ENCODE peak calls at places on chromosomes 16 and 17, in nine cellular contexts. A is BJ, F is NCI-H524 treated with DMSO at 0.1 percent for 48 hours, M is GM12865, H is anterior cingulate cortex, Y is globus pallidus, U is NCI-H460, S is NCI-H774, E is hippocampal formation. N is an unnamed sample.

GRCh38 chr17:37490022-37490587 is 414 bp downstream of the DUSP14 start:
- DNase-seq in A (peak), F (no peak), M (peak), H (no peak), Y (peak), U (peak), S (peak), E (no peak), N (peak)

GRCh38 chr17:17059301-17059890 is 17.1 kb downstream of the MPRIP start:
- DNase-seq in A (no peak), F (no peak), M (no peak), H (no peak), Y (no peak), U (no peak), S (no peak), E (no peak), N (no peak)

GRCh38 chr16:49194499-49195260 is 87.0 kb downstream of the CBLN1 start:
- DNase-seq in A (no peak), F (no peak), M (no peak), H (no peak), Y (no peak), U (no peak), S (no peak), E (no peak), N (no peak)

GRCh38 chr17:10094806-10095205 is 103.6 kb downstream of the GAS7 start:
- DNase-seq in A (no peak), F (no peak), M (no peak), H (no peak), Y (no peak), U (no peak), S (no peak), E (no peak), N (no peak)

GRCh38 chr17:16568541-16569357 is at the start of gene ZNF287:
- DNase-seq in A (peak), F (peak), M (peak), H (peak), Y (peak), U (peak), S (peak), E (peak), N (peak)

GRCh38 chr17:6574689-6575595 is 18.6 kb upstream of the PITPNM3 start:
- DNase-seq in A (no peak), F (no peak), M (peak), H (no peak), Y (no peak), U (no peak), S (no peak), E (no peak), N (peak)

GRCh38 chr16:369275-369865 is 968 bp downstream of the MRPL28 start:
- DNase-seq in A (no peak), F (no peak), M (no peak), H (no peak), Y (no peak), U (no peak), S (no peak), E (no peak), N (no peak)

GRCh38 chr17:47660064-47660492 is 10.4 kb downstream of the KPNB1 start:
- DNase-seq in A (no peak), F (no peak), M (peak), H (no peak), Y (no peak), U (no peak), S (no peak), E (no peak), N (no peak)

GRCh38 chr16:10121496-10121895 is 60.7 kb downstream of the GRIN2A start:
- DNase-seq in A (peak), F (no peak), M (peak), H (no peak), Y (no peak), U (no peak), S (no peak), E (no peak), N (no peak)

GRCh38 chr17:4357030-4357635 is 9.3 kb downstream of the UBE2G1 start:
- DNase-seq in A (no peak), F (no peak), M (no peak), H (no peak), Y (no peak), U (no peak), S (no peak), E (no peak), N (no peak)

GRCh38 chr17:52790359-52790955 is 631.9 kb upstream of the CA10 start:
- DNase-seq in A (no peak), F (no peak), M (no peak), H (no peak), Y (no peak), U (no peak), S (no peak), E (no peak), N (no peak)

GRCh38 chr16:55615071-55615470 is 40.7 kb upstream of the SLC6A2 start:
- DNase-seq in A (no peak), F (no peak), M (no peak), H (no peak), Y (no peak), U (no peak), S (no peak), E (no peak), N (no peak)